ENCODE peak calls at places on chromosomes 13 and 19, in ten cellular contexts. B is Calu3; T is iPS-NIHi11; Y is stimulated activated CD8-positive, alpha-beta memory T cell treated with anti-CD3 and anti-CD28 coated beads, Interleukin-4, amount 100 ng/mL, for 48 hours; W is hepatocyte; X is tibial nerve; F is NCI-H1105 treated with DMSO at 0.1 percent for 48 hours; A is T-helper 17 cell; C is SHP77; Q is activated CD8-positive, alpha-beta memory T cell treated with anti-CD3 and anti-CD28 coated beads for 1 hour. V is an unnamed sample.
A peak's percentile ranks its signal among the peaks of the same experiment; 100 is the strongest.

GRCh38 chr13:50320297-50320862 is 305.1 kb downstream of the KCNRG start:
- DNase-seq in F (no peak), C (peak; percentile 16), T (no peak), Q (no peak), A (no peak), X (no peak), W (peak; percentile 38), Y (no peak), B (peak; percentile 5), V (no peak)

GRCh38 chr19:33064117-33064777 is 441 bp downstream of the RHPN2 start:
- DNase-seq in T (peak; percentile 80), Y (peak; percentile 45), X (no peak), C (no peak), A (no peak), W (peak; percentile 75), B (peak; percentile 86), F (peak; percentile 38), Q (no peak), V (no peak)

GRCh38 chr13:36163809-36164308 is 32.7 kb upstream of the DCLK1 start:
- DNase-seq in T (no peak), A (no peak), B (no peak), X (peak; percentile 88), C (peak; percentile 80), W (peak; percentile 71), Q (no peak), Y (no peak), F (peak; percentile 89), V (no peak)

GRCh38 chr13:112991611-112992010 is 22.6 kb downstream of the MCF2L start:
- DNase-seq in F (no peak), A (no peak), W (no peak), Q (no peak), X (no peak), B (no peak), C (peak; percentile 42), Y (no peak), T (no peak), V (no peak)

GRCh38 chr19:17504456-17504855 is 7.0 kb upstream of the PGLS start:
- DNase-seq in B (no peak), T (no peak), A (no peak), W (no peak), X (no peak), C (no peak), F (no peak), Y (no peak), Q (no peak), V (no peak)

GRCh38 chr13:108755084-108755483 is 125.7 kb downstream of the MYO16 start:
- DNase-seq in T (no peak), F (no peak), Y (no peak), Q (no peak), C (no peak), W (no peak), X (no peak), A (no peak), B (no peak), V (no peak)

GRCh38 chr13:27476943-27477681 is 26.7 kb upstream of the MTIF3 start:
- DNase-seq in B (peak; percentile 53), F (peak; percentile 42), X (no peak), A (no peak), T (no peak), Q (no peak), C (peak; percentile 40), Y (no peak), W (peak; percentile 74), V (no peak)

GRCh38 chr19:4707956-4708650 is 15.5 kb downstream of the DPP9 start:
- DNase-seq in Q (no peak), A (no peak), T (no peak), W (no peak), F (no peak), X (no peak), B (no peak), C (no peak), Y (no peak), V (no peak)

GRCh38 chr13:110347535-110348308 is 40.6 kb downstream of the COL4A2 start:
- DNase-seq in C (no peak), X (no peak), F (no peak), B (peak; percentile 27), Y (no peak), Q (no peak), W (no peak), T (no peak), A (no peak), V (no peak)

GRCh38 chr13:113454936-113455335 is 1.6 kb upstream of the ADPRHL1 start:
- DNase-seq in Y (no peak), F (no peak), B (no peak), Q (no peak), W (no peak), T (no peak), X (no peak), A (no peak), C (no peak), V (no peak)

GRCh38 chr13:72586519-72586918 is 140.9 kb downstream of the MZT1 start:
- DNase-seq in T (no peak), B (no peak), W (peak; percentile 6), A (no peak), X (no peak), Q (no peak), C (no peak), Y (no peak), F (no peak), V (no peak)

GRCh38 chr19:16373539-16373938 is 48.9 kb downstream of the KLF2 start:
- DNase-seq in W (no peak), T (no peak), Y (no peak), A (no peak), X (peak; percentile 61), F (no peak), B (no peak), C (no peak), Q (no peak), V (no peak)

GRCh38 chr13:25406377-25406776 is 34.6 kb downstream of the ATP8A2 start:
- DNase-seq in W (no peak), F (no peak), B (no peak), C (peak; percentile 4), A (no peak), T (peak; percentile 43), X (no peak), Y (no peak), Q (no peak), V (no peak)

GRCh38 chr13:113981611-113982295 is 7.9 kb upstream of the C13orf46 start:
- DNase-seq in W (no peak), T (no peak), C (no peak), A (no peak), B (no peak), Y (no peak), F (no peak), X (no peak), Q (no peak), V (peak; percentile 30)

GRCh38 chr13:112895521-112896465 is 73.2 kb upstream of the MCF2L start:
- DNase-seq in T (no peak), F (peak; percentile 100), B (no peak), X (no peak), W (no peak), Q (no peak), Y (no peak), A (no peak), C (no peak), V (no peak)